ENCODE peak calls at places on chromosomes 2 and 18, in five cellular contexts. Y is adrenal gland, B is transverse colon, K is SK-N-SH, R is tibial nerve. J is an unnamed sample.

GRCh38 chr18:11767935-11768334 is 78.9 kb downstream of the GNAL start:
- DNase-seq in Y (no peak), B (no peak), K (no peak), R (no peak), J (no peak)

GRCh38 chr2:173708757-173709156 is 256.4 kb downstream of the SP3 start:
- DNase-seq in Y (no peak), B (peak), K (no peak), R (no peak), J (no peak)

GRCh38 chr2:41194235-41194634 is 742.3 kb upstream of the SLC8A1 start:
- DNase-seq in Y (peak), B (no peak), K (peak), R (no peak), J (no peak)

GRCh38 chr2:206846854-206847834 is 81.7 kb downstream of the FASTKD2 start:
- DNase-seq in Y (no peak), B (no peak), K (no peak), R (no peak), J (no peak)

GRCh38 chr18:73235491-73235890 is 367.7 kb upstream of the NETO1 start:
- DNase-seq in Y (no peak), B (no peak), K (no peak), R (no peak), J (no peak)

GRCh38 chr2:108377411-108377810 is 343 bp upstream of the SULT1C4 start:
- DNase-seq in Y (no peak), B (no peak), K (no peak), R (no peak), J (no peak)

GRCh38 chr18:48364146-48364545 is 45.0 kb downstream of the ZBTB7C start:
- DNase-seq in Y (no peak), B (no peak), K (no peak), R (no peak), J (no peak)

GRCh38 chr2:75728614-75729419 is 18.1 kb upstream of the GCFC2 start:
- DNase-seq in Y (no peak), B (no peak), K (peak), R (no peak), J (no peak)

GRCh38 chr2:191231995-191232394 is 13.2 kb upstream of the MYO1B start:
- DNase-seq in Y (no peak), B (no peak), K (no peak), R (no peak), J (no peak)

GRCh38 chr2:86211033-86211795 is 12.0 kb downstream of the MRPL35 start:
- DNase-seq in Y (no peak), B (no peak), K (no peak), R (no peak), J (no peak)

GRCh38 chr18:31227497-31228229 is 65.0 kb upstream of the DSC1 start:
- DNase-seq in Y (no peak), B (no peak), K (no peak), R (no peak), J (no peak)

GRCh38 chr18:74906189-74906588 is 302.8 kb downstream of the PTGR3 start:
- DNase-seq in Y (no peak), B (peak), K (no peak), R (no peak), J (no peak)

GRCh38 chr18:32549248-32549842 is 78.7 kb upstream of the GAREM1 start:
- DNase-seq in Y (peak), B (peak), K (peak), R (peak), J (peak)

GRCh38 chr2:146913476-146913875 is 931.4 kb upstream of the ACVR2A start:
- DNase-seq in Y (no peak), B (no peak), K (no peak), R (no peak), J (no peak)

GRCh38 chr2:215951558-215951957 is 61.8 kb downstream of the MREG start:
- DNase-seq in Y (peak), B (no peak), K (no peak), R (no peak), J (no peak)

GRCh38 chr18:33987206-33987605 is 237.5 kb downstream of the NOL4 start:
- DNase-seq in Y (no peak), B (no peak), K (no peak), R (no peak), J (no peak)

GRCh38 chr2:118645891-118646290 is 201.6 kb downstream of the EN1 start:
- DNase-seq in Y (no peak), B (no peak), K (no peak), R (no peak), J (no peak)

GRCh38 chr2:110737783-110738182 is 5.4 kb downstream of the ACOXL start:
- DNase-seq in Y (no peak), B (no peak), K (no peak), R (no peak), J (no peak)

GRCh38 chr2:69582582-69583176 is 60.9 kb downstream of the AAK1 start:
- DNase-seq in Y (no peak), B (no peak), K (no peak), R (no peak), J (no peak)

GRCh38 chr2:100884145-100884621 is 64.2 kb downstream of the NPAS2 start:
- DNase-seq in Y (no peak), B (no peak), K (no peak), R (no peak), J (no peak)

DNA sequence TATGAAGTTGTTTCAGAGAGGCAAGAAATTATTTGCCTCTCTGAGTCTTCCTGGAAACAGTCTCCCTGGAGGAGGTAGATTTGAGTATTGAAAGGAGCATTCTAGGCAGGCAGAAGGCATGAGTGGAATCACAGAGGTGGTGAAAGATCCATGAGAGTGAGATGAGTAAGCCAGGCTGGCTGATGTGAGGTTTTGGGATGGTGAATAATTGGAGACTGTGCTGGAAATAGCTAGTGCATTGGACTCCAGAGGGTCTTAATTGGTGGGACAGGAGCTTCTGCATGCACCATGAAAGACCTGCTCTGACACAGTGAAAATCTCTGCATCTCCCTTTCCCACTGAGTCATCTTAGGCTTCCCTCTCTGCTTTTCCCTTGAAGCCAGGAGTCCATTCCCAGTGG is 46.3 kb downstream of the CDC42EP3 start:
- DNase-seq in Y (no peak), B (no peak), K (no peak), R (no peak), J (no peak)
- H3K4me3 ChIP-seq in Y (no peak), B (no peak), K (no peak), R (no peak), J (no peak)

GRCh38 chr2:88350641-88351601 is 101.6 kb downstream of the FOXI3 start:
- DNase-seq in Y (peak), B (peak), K (peak), R (peak), J (peak)

GRCh38 chr2:88350262-88350640 is 102.2 kb downstream of the FOXI3 start:
- DNase-seq in Y (no peak), B (peak), K (peak), R (no peak), J (no peak)

GRCh38 chr2:88355486-88355885 is 97.0 kb downstream of the FOXI3 start:
- DNase-seq in Y (no peak), B (no peak), K (no peak), R (no peak), J (no peak)
- H3K4me3 ChIP-seq in Y (no peak), B (no peak), K (no peak), R (no peak), J (no peak)

GRCh38 chr18:78979058-78979680 is 449 bp upstream of the SALL3 start:
- DNase-seq in Y (no peak), B (no peak), K (peak), R (no peak), J (no peak)
- H3K4me3 ChIP-seq in Y (no peak), B (no peak), K (no peak), R (peak), J (no peak)

GRCh38 chr2:28568533-28568932 is 72.7 kb downstream of the PLB1 start:
- DNase-seq in Y (no peak), B (no peak), K (no peak), R (no peak), J (no peak)

GRCh38 chr2:28566441-28567075 is 70.7 kb downstream of the PLB1 start:
- DNase-seq in Y (peak), B (peak), K (peak), R (peak), J (peak)

GRCh38 chr2:28565720-28566295 is 69.9 kb downstream of the PLB1 start:
- DNase-seq in Y (no peak), B (no peak), K (no peak), R (no peak), J (no peak)

GRCh38 chr2:28565033-28565432 is 69.2 kb downstream of the PLB1 start:
- DNase-seq in Y (no peak), B (no peak), K (no peak), R (no peak), J (no peak)

GRCh38 chr2:28567076-28567471 is 71.2 kb downstream of the PLB1 start:
- DNase-seq in Y (no peak), B (no peak), K (peak), R (no peak), J (no peak)
- H3K4me3 ChIP-seq in Y (no peak), B (peak), K (peak), R (peak), J (peak)

GRCh38 chr2:196149926-196150325 is 21.5 kb downstream of the STK17B start:
- DNase-seq in Y (no peak), B (no peak), K (no peak), R (no peak), J (no peak)
- H3K4me3 ChIP-seq in Y (no peak), B (no peak), K (no peak), R (no peak), J (no peak)

DNA sequence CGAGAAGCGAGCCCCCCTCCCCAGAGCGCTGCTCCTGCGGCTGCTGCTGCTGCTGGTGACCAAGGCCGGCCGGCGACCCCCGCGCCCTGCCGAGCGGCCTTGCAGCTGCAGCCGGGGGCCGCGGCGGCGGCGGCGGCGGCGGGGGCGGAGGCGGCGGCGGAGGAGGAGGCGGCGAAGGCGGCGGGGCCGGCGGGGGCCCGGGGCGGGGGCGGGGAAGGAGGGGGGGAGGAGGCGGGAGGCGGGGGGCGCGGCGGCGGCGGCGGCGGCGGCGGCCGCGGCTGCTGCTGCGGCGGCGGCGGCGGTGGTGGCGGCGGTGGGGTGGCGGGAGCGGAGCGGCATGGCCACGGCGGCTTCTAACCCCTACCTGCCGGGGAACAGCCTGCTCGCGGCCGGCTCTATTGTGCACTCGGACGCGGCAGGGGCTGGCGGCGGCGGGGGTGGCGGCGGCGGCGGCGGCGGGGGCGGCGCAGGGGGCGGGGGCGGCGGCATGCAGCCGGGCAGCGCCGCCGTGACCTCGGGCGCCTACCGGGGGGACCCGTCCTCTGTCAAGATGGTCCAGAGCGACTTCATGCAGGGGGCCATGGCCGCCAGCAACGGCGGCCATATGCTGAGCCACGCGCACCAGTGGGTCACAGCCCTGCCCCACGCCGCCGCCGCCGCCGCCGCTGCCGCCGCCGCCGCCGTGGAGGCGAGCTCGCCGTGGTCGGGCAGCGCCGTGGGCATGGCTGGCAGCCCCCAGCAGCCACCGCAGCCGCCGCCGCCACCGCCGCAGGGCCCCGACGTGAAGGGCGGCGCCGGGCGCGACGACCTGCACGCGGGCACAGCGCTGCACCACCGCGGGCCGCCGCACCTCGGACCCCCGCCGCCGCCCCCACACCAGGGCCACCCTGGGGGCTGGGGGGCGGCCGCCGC is 1.5 kb downstream of the POU3F3 start:
- DNase-seq in Y (no peak), B (no peak), K (peak), R (no peak), J (no peak)
- H3K4me3 ChIP-seq in Y (no peak), B (no peak), K (no peak), R (peak), J (no peak)

DNA sequence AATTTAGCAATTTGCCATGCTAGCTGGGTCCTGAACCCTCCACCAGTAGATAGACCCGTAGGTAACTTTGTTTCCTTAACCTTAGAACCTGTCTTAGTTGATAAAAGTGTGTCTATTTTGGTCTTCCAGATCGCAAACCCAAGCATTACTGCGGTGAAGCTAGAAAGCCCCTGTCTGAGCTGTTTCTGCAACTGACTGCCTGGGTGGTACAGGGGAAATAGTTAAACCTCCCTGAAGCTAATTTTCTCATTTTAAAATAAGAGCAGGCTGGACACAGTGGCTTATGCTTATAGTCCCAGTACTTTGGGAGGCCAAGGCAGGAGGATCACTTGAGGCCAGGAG is 101.7 kb upstream of the MSH2 start:
- DNase-seq in Y (no peak), B (no peak), K (no peak), R (no peak), J (no peak)
- H3K4me3 ChIP-seq in Y (no peak), B (no peak), K (no peak), R (no peak), J (no peak)

DNA sequence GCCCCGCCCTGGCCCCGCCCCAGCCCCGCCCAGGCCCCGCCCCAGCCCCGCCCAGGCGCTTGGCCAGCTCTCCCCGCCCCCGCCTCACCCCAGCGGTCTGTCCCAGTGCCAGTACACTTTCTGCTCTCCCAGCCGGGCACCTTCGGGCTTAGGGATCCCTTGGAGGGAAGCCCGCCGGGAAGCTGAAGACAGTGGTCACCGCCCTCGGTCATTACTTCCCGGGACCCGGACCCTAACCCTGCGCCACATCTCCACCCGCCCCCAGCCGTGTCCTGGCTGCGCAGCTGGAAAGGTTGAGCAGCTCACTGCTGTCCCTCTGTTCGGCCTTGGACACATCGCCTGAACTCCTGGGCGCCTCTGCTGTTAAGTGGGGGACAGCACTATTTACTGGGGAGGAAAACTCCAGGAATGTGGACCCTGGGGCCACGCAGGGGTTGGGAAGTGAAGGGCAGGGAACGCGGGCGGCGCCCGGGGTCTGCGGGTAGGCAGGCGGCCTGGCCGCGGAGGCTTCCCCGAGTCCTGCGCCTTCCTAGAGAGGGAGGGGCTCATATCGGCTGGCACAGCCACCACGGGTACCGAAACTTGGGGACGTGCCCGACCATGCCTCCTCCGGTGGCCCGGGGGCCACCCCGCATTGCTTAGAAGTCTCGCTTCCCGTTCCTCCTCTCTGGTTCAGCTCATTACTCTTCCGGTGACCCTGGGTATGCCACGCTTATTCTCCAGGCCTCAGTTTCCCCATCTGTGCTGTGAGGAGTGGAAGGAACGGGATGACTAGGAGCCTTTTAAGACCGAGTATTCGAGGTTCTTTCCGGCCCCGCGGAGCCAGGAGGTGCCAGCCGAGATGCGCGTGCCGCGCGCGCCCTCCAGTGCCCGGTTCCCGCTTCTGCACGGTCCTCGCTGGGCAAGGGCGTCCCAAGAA is 121.0 kb downstream of the GYPC start:
- DNase-seq in Y (peak), B (peak), K (peak), R (peak), J (peak)
- H3K4me3 ChIP-seq in Y (no peak), B (peak), K (peak), R (peak), J (peak)

GRCh38 chr2:160375037-160375436 is 118.6 kb downstream of the RBMS1 start:
- DNase-seq in Y (no peak), B (no peak), K (no peak), R (no peak), J (no peak)
- H3K4me3 ChIP-seq in Y (no peak), B (no peak), K (no peak), R (no peak), J (no peak)

GRCh38 chr18:69954719-69955118 is 7.0 kb upstream of the CD226 start:
- DNase-seq in Y (no peak), B (no peak), K (no peak), R (no peak), J (no peak)

GRCh38 chr18:69956037-69956436 is 8.4 kb upstream of the CD226 start:
- DNase-seq in Y (no peak), B (no peak), K (no peak), R (no peak), J (no peak)

GRCh38 chr18:69958422-69958821 is 10.7 kb upstream of the CD226 start:
- DNase-seq in Y (no peak), B (no peak), K (no peak), R (no peak), J (no peak)

GRCh38 chr18:69956655-69957054 is 9.0 kb upstream of the CD226 start:
- DNase-seq in Y (no peak), B (no peak), K (no peak), R (no peak), J (no peak)

GRCh38 chr18:69957071-69957620 is 9.5 kb upstream of the CD226 start:
- DNase-seq in Y (no peak), B (no peak), K (no peak), R (no peak), J (no peak)
- H3K4me3 ChIP-seq in Y (no peak), B (no peak), K (no peak), R (no peak), J (peak)